ENCODE peak calls at places on chromosomes 4 and X, in five cellular contexts. One of them, this sample, is unnamed.

GRCh38 chrX:47458528-47458927 is 24.5 kb downstream of the ZNF41 start:
- DNase-seq in SK-N-SH: no peak
- DNase-seq in neural progenitor cell: no peak
- DNase-seq in GM12878: no peak
- DNase-seq in astrocyte: no peak
- DNase-seq in this sample: no peak

GRCh38 chrX:151713859-151714258 is 2.0 kb upstream of the FATE1 start:
- DNase-seq in SK-N-SH: peak
- DNase-seq in neural progenitor cell: peak
- DNase-seq in GM12878: no peak
- DNase-seq in astrocyte: no peak
- DNase-seq in this sample: peak

GRCh38 chr4:70838400-70838971 is 1.2 kb downstream of the GRSF1 start:
- DNase-seq in SK-N-SH: peak
- DNase-seq in neural progenitor cell: no peak
- DNase-seq in GM12878: no peak
- DNase-seq in astrocyte: peak
- DNase-seq in this sample: no peak

GRCh38 chr4:158760866-158761265 is 8.0 kb upstream of the FNIP2 start:
- DNase-seq in SK-N-SH: no peak
- DNase-seq in neural progenitor cell: no peak
- DNase-seq in GM12878: no peak
- DNase-seq in astrocyte: peak
- DNase-seq in this sample: no peak

GRCh38 chr4:65193985-65194384 is 476.3 kb downstream of the EPHA5 start:
- DNase-seq in SK-N-SH: no peak
- DNase-seq in neural progenitor cell: no peak
- DNase-seq in GM12878: no peak
- DNase-seq in astrocyte: no peak
- DNase-seq in this sample: no peak

GRCh38 chr4:177010421-177010820 is 217.7 kb upstream of the VEGFC start:
- DNase-seq in SK-N-SH: no peak
- DNase-seq in neural progenitor cell: no peak
- DNase-seq in GM12878: no peak
- DNase-seq in astrocyte: peak
- DNase-seq in this sample: no peak

GRCh38 chr4:1815997-1816860 is 23.1 kb downstream of the FGFR3 start:
- DNase-seq in SK-N-SH: no peak
- DNase-seq in neural progenitor cell: no peak
- DNase-seq in GM12878: no peak
- DNase-seq in astrocyte: no peak
- DNase-seq in this sample: no peak

GRCh38 chr4:87657525-87657924 is 7.4 kb downstream of the DMP1 start:
- DNase-seq in SK-N-SH: no peak
- DNase-seq in neural progenitor cell: no peak
- DNase-seq in GM12878: no peak
- DNase-seq in astrocyte: peak
- DNase-seq in this sample: no peak

GRCh38 chr4:62640296-62640695 is 1440.2 kb downstream of the ADGRL3 start:
- DNase-seq in SK-N-SH: no peak
- DNase-seq in neural progenitor cell: no peak
- DNase-seq in GM12878: no peak
- DNase-seq in astrocyte: peak
- DNase-seq in this sample: no peak

GRCh38 chrX:71996826-71997225 is 86.2 kb downstream of the NHSL2 start:
- DNase-seq in SK-N-SH: no peak
- DNase-seq in neural progenitor cell: peak
- DNase-seq in GM12878: no peak
- DNase-seq in astrocyte: no peak
- DNase-seq in this sample: no peak

GRCh38 chr4:85166318-85166717 is 199.8 kb upstream of the WDFY3 start:
- DNase-seq in SK-N-SH: no peak
- DNase-seq in neural progenitor cell: no peak
- DNase-seq in GM12878: no peak
- DNase-seq in astrocyte: no peak
- DNase-seq in this sample: no peak

GRCh38 chr4:149110499-149110898 is 668.3 kb upstream of the NR3C2 start:
- DNase-seq in SK-N-SH: no peak
- DNase-seq in neural progenitor cell: no peak
- DNase-seq in GM12878: no peak
- DNase-seq in astrocyte: no peak
- DNase-seq in this sample: no peak

GRCh38 chr4:142683997-142684396 is 162.1 kb downstream of the INPP4B start:
- DNase-seq in SK-N-SH: no peak
- DNase-seq in neural progenitor cell: no peak
- DNase-seq in GM12878: no peak
- DNase-seq in astrocyte: no peak
- DNase-seq in this sample: no peak

GRCh38 chr4:53122280-53123116 is 243.4 kb downstream of the SCFD2 start:
- DNase-seq in SK-N-SH: no peak
- DNase-seq in neural progenitor cell: no peak
- DNase-seq in GM12878: no peak
- DNase-seq in astrocyte: no peak
- DNase-seq in this sample: no peak

GRCh38 chrX:19811807-19812604 is 75.4 kb downstream of the SH3KBP1 start:
- DNase-seq in SK-N-SH: no peak
- DNase-seq in neural progenitor cell: no peak
- DNase-seq in GM12878: no peak
- DNase-seq in astrocyte: peak
- DNase-seq in this sample: no peak

GRCh38 chr4:124191329-124191728 is 521.2 kb downstream of the ANKRD50 start:
- DNase-seq in SK-N-SH: no peak
- DNase-seq in neural progenitor cell: no peak
- DNase-seq in GM12878: no peak
- DNase-seq in astrocyte: no peak
- DNase-seq in this sample: no peak

GRCh38 chrX:101040197-101040596 is 11.7 kb downstream of the TRMT2B start:
- DNase-seq in SK-N-SH: no peak
- DNase-seq in neural progenitor cell: no peak
- DNase-seq in GM12878: no peak
- DNase-seq in astrocyte: no peak
- DNase-seq in this sample: no peak

GRCh38 chr4:87270144-87270543 is 49.7 kb upstream of the KLHL8 start:
- DNase-seq in SK-N-SH: peak
- DNase-seq in neural progenitor cell: peak
- DNase-seq in GM12878: no peak
- DNase-seq in astrocyte: peak
- DNase-seq in this sample: no peak

GRCh38 chr4:38668203-38668602 is 4.2 kb downstream of the KLF3 start:
- DNase-seq in SK-N-SH: no peak
- DNase-seq in neural progenitor cell: no peak
- DNase-seq in GM12878: no peak
- DNase-seq in astrocyte: no peak
- DNase-seq in this sample: no peak

GRCh38 chr4:38670939-38671593 is 7.1 kb downstream of the KLF3 start:
- DNase-seq in SK-N-SH: no peak
- DNase-seq in neural progenitor cell: no peak
- DNase-seq in GM12878: no peak
- DNase-seq in astrocyte: no peak
- DNase-seq in this sample: no peak

GRCh38 chr4:38670061-38670894 is 6.3 kb downstream of the KLF3 start:
- DNase-seq in SK-N-SH: peak
- DNase-seq in neural progenitor cell: peak
- DNase-seq in GM12878: no peak
- DNase-seq in astrocyte: no peak
- DNase-seq in this sample: no peak

GRCh38 chr4:38667005-38667771 is 3.2 kb downstream of the KLF3 start:
- DNase-seq in SK-N-SH: peak
- DNase-seq in neural progenitor cell: peak
- DNase-seq in GM12878: no peak
- DNase-seq in astrocyte: peak
- DNase-seq in this sample: peak

DNA sequence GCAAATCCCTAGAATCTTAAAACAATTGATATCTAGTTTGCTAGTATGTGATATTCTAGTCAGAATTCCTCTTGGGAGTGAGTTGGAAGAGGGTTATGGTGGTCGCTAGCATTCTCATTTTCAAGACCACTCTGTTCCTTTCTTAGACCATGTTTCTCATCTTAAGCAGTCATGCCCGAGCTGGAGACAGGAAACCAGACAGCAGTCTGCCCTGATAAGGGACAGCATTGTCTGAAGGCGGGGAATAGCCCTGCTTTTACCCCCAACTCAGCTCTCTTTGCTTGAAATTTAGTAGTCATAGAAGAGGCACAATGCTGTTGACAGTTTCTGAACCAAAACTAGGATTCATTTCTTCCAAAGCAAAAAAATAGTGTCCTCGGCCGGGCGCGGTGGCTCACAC is 5.2 kb downstream of the KLF3 start:
- DNase-seq in SK-N-SH: no peak
- DNase-seq in neural progenitor cell: no peak
- DNase-seq in GM12878: no peak
- DNase-seq in astrocyte: peak
- DNase-seq in this sample: no peak
- H3K4me3 ChIP-seq in SK-N-SH: no peak
- H3K4me3 ChIP-seq in neural progenitor cell: no peak
- H3K4me3 ChIP-seq in GM12878: no peak
- H3K4me3 ChIP-seq in astrocyte: no peak
- H3K4me3 ChIP-seq in this sample: peak

GRCh38 chrX:150569155-150569477 is 695 bp downstream of the MTM1 start:
- DNase-seq in SK-N-SH: no peak
- DNase-seq in neural progenitor cell: no peak
- DNase-seq in GM12878: no peak
- DNase-seq in astrocyte: peak
- DNase-seq in this sample: peak

GRCh38 chrX:150567645-150568319 is 639 bp upstream of the MTM1 start:
- DNase-seq in SK-N-SH: no peak
- DNase-seq in neural progenitor cell: peak
- DNase-seq in GM12878: no peak
- DNase-seq in astrocyte: no peak
- DNase-seq in this sample: no peak

GRCh38 chrX:150568320-150569154 is at the start of gene MTM1:
- DNase-seq in SK-N-SH: peak
- DNase-seq in neural progenitor cell: peak
- DNase-seq in GM12878: peak
- DNase-seq in astrocyte: peak
- DNase-seq in this sample: peak

GRCh38 chrX:150572206-150572605 is 3.8 kb downstream of the MTM1 start:
- DNase-seq in SK-N-SH: no peak
- DNase-seq in neural progenitor cell: no peak
- DNase-seq in GM12878: no peak
- DNase-seq in astrocyte: no peak
- DNase-seq in this sample: no peak

DNA sequence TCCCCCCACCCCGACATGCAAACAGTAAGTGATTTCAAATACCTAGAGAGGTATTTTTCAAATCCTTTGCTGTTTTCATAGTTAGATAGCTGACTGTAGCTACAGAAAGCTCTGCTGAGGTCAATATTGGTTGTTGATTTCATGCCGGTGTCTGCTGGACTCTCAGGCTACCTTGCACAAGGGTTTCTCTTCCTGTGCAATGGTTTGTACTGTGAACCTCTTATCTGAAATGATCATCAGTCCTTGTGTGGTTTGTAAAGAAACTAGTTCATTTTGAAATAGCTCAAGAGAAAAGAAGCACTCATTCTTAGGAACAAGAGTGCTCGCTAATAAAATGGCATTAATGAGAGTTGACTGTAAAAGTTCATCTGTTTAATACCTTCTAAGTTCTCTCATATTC is 2.1 kb downstream of the MTM1 start:
- DNase-seq in SK-N-SH: no peak
- DNase-seq in neural progenitor cell: no peak
- DNase-seq in GM12878: no peak
- DNase-seq in astrocyte: no peak
- DNase-seq in this sample: peak
- H2AFZ ChIP-seq in SK-N-SH: no peak
- H2AFZ ChIP-seq in neural progenitor cell: no peak
- H2AFZ ChIP-seq in GM12878: no peak
- H2AFZ ChIP-seq in astrocyte: no peak
- H2AFZ ChIP-seq in this sample: no peak

GRCh38 chr4:38024203-38024504 is 64.0 kb downstream of the PTTG2 start:
- DNase-seq in SK-N-SH: peak
- DNase-seq in neural progenitor cell: no peak
- DNase-seq in GM12878: no peak
- DNase-seq in astrocyte: peak
- DNase-seq in this sample: no peak
- H3K9ac ChIP-seq in SK-N-SH: no peak
- H3K9ac ChIP-seq in neural progenitor cell: no peak
- H3K9ac ChIP-seq in GM12878: no peak
- H3K9ac ChIP-seq in astrocyte: no peak
- H3K9ac ChIP-seq in this sample: no peak

DNA sequence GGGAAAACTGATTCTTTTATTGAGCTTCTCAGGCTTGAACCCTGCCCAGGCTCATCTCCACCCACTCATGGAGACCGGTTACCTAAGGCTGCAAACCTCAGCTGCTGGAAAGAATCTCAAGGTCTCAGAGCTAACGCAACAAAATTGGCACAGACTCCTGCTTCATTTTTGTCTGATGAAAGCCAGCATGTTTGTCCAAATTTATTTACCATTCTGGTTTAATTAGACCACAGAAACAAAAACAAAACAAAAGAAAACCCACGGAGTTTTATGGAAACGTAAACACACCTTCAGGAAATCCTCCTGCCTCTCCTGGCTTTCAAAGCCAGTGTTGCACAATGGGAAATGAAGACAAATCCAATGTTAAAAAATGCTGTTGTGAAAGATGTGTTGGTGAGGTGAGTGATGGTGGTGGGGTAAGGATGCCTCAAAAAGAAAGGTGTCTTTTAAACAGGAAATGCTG is 56.4 kb upstream of the PDLIM3 start:
- DNase-seq in SK-N-SH: no peak
- DNase-seq in neural progenitor cell: no peak
- DNase-seq in GM12878: no peak
- DNase-seq in astrocyte: peak
- DNase-seq in this sample: peak
- H3K4me3 ChIP-seq in SK-N-SH: no peak
- H3K4me3 ChIP-seq in neural progenitor cell: no peak
- H3K4me3 ChIP-seq in GM12878: no peak
- H3K4me3 ChIP-seq in astrocyte: no peak
- H3K4me3 ChIP-seq in this sample: peak

GRCh38 chr4:16225681-16225995 is 633 bp downstream of the TAPT1 start:
- DNase-seq in SK-N-SH: no peak
- DNase-seq in neural progenitor cell: no peak
- DNase-seq in GM12878: no peak
- DNase-seq in astrocyte: no peak
- DNase-seq in this sample: no peak

GRCh38 chr4:16225996-16226815 is at the start of gene TAPT1:
- DNase-seq in SK-N-SH: peak
- DNase-seq in neural progenitor cell: peak
- DNase-seq in GM12878: no peak
- DNase-seq in astrocyte: no peak
- DNase-seq in this sample: peak

GRCh38 chr4:16229604-16230003 is 3.3 kb upstream of the TAPT1 start:
- DNase-seq in SK-N-SH: no peak
- DNase-seq in neural progenitor cell: no peak
- DNase-seq in GM12878: no peak
- DNase-seq in astrocyte: no peak
- DNase-seq in this sample: no peak

GRCh38 chr4:16226816-16227461 is 668 bp upstream of the TAPT1 start:
- DNase-seq in SK-N-SH: peak
- DNase-seq in neural progenitor cell: peak
- DNase-seq in GM12878: no peak
- DNase-seq in astrocyte: peak
- DNase-seq in this sample: peak

DNA sequence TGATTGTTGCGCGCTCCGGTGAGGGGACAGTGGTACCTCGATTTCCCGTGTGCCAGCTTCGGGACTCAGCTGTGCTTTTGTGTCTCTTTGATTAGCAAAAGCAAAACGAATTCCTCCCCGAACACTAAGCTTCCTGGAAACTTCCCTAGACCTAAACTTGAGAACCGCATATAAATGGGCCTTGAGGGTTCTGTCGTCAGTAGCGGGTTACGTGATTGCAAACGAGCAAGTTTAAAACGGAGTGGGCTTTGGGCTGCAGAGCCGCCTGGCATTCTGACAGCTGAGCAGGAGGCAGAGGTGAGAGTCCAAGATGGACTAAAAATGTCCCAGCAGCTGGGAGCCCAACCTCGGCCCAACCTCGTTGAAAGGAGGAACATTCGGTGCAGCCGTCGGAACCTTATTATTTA is 1.2 kb upstream of the TAPT1 start:
- DNase-seq in SK-N-SH: peak
- DNase-seq in neural progenitor cell: peak
- DNase-seq in GM12878: no peak
- DNase-seq in astrocyte: peak
- DNase-seq in this sample: peak
- H2AFZ ChIP-seq in SK-N-SH: peak
- H2AFZ ChIP-seq in neural progenitor cell: peak
- H2AFZ ChIP-seq in GM12878: peak
- H2AFZ ChIP-seq in astrocyte: peak
- H2AFZ ChIP-seq in this sample: peak

This sample was measured in MM.1S.